ENCODE peak calls at places on chromosomes 4 and X, in nine cellular contexts. One of them, this sample, is unnamed.

GRCh38 chr4:1633993-1634392 is 50.1 kb downstream of the FAM53A start:
- DNase-seq in ascending aorta: no peak
- DNase-seq in CD8-positive, alpha-beta memory T cell: no peak
- DNase-seq in IMR-90: no peak
- DNase-seq in suprapubic skin: no peak
- DNase-seq in astrocyte: no peak
- DNase-seq in SK-N-SH: no peak
- DNase-seq in right cardiac atrium: no peak
- DNase-seq in CD8-positive, alpha-beta T cell: no peak
- DNase-seq in this sample: no peak

GRCh38 chr4:54359919-54360650 is 131.0 kb downstream of the PDGFRA start:
- DNase-seq in right cardiac atrium: no peak
- DNase-seq in ascending aorta: no peak
- DNase-seq in SK-N-SH: no peak
- DNase-seq in astrocyte: no peak
- DNase-seq in CD8-positive, alpha-beta T cell: no peak
- DNase-seq in IMR-90: no peak
- DNase-seq in suprapubic skin: no peak
- DNase-seq in CD8-positive, alpha-beta memory T cell: no peak
- DNase-seq in this sample: no peak

GRCh38 chr4:85555210-85555609 is 80.3 kb downstream of the ARHGAP24 start:
- DNase-seq in CD8-positive, alpha-beta memory T cell: no peak
- DNase-seq in ascending aorta: no peak
- DNase-seq in right cardiac atrium: no peak
- DNase-seq in suprapubic skin: no peak
- DNase-seq in CD8-positive, alpha-beta T cell: no peak
- DNase-seq in IMR-90: no peak
- DNase-seq in astrocyte: no peak
- DNase-seq in SK-N-SH: no peak
- DNase-seq in this sample: no peak

GRCh38 chr4:75232546-75232945 is 281.7 kb downstream of the RCHY1 start:
- DNase-seq in CD8-positive, alpha-beta T cell: no peak
- DNase-seq in right cardiac atrium: no peak
- DNase-seq in CD8-positive, alpha-beta memory T cell: no peak
- DNase-seq in suprapubic skin: no peak
- DNase-seq in astrocyte: no peak
- DNase-seq in SK-N-SH: no peak
- DNase-seq in ascending aorta: no peak
- DNase-seq in IMR-90: no peak
- DNase-seq in this sample: no peak

GRCh38 chr4:47104986-47105385 is 73.6 kb downstream of the GABRB1 start:
- DNase-seq in astrocyte: no peak
- DNase-seq in ascending aorta: no peak
- DNase-seq in SK-N-SH: no peak
- DNase-seq in CD8-positive, alpha-beta T cell: no peak
- DNase-seq in suprapubic skin: no peak
- DNase-seq in IMR-90: peak
- DNase-seq in right cardiac atrium: no peak
- DNase-seq in CD8-positive, alpha-beta memory T cell: no peak
- DNase-seq in this sample: no peak

GRCh38 chr4:132001542-132001941 is 1147.6 kb upstream of the PCDH10 start:
- DNase-seq in IMR-90: peak
- DNase-seq in CD8-positive, alpha-beta memory T cell: no peak
- DNase-seq in astrocyte: peak
- DNase-seq in SK-N-SH: no peak
- DNase-seq in CD8-positive, alpha-beta T cell: no peak
- DNase-seq in suprapubic skin: no peak
- DNase-seq in ascending aorta: no peak
- DNase-seq in right cardiac atrium: no peak
- DNase-seq in this sample: no peak

GRCh38 chrX:118574666-118575065 is 79.1 kb downstream of the DOCK11 start:
- DNase-seq in astrocyte: no peak
- DNase-seq in ascending aorta: no peak
- DNase-seq in CD8-positive, alpha-beta memory T cell: no peak
- DNase-seq in right cardiac atrium: no peak
- DNase-seq in IMR-90: no peak
- DNase-seq in SK-N-SH: no peak
- DNase-seq in CD8-positive, alpha-beta T cell: no peak
- DNase-seq in suprapubic skin: no peak
- DNase-seq in this sample: peak

GRCh38 chr4:162163892-162164759 is at the start of gene FSTL5:
- DNase-seq in SK-N-SH: peak
- DNase-seq in ascending aorta: no peak
- DNase-seq in right cardiac atrium: peak
- DNase-seq in CD8-positive, alpha-beta T cell: no peak
- DNase-seq in astrocyte: peak
- DNase-seq in CD8-positive, alpha-beta memory T cell: no peak
- DNase-seq in IMR-90: peak
- DNase-seq in suprapubic skin: no peak
- DNase-seq in this sample: peak

GRCh38 chrX:77962068-77962902 is 7.2 kb downstream of the PGAM4 start:
- DNase-seq in right cardiac atrium: no peak
- DNase-seq in CD8-positive, alpha-beta T cell: peak
- DNase-seq in suprapubic skin: no peak
- DNase-seq in IMR-90: peak
- DNase-seq in astrocyte: no peak
- DNase-seq in ascending aorta: no peak
- DNase-seq in SK-N-SH: no peak
- DNase-seq in CD8-positive, alpha-beta memory T cell: no peak
- DNase-seq in this sample: no peak

GRCh38 chr4:3786196-3786869 is 20.1 kb downstream of the ADRA2C start:
- DNase-seq in IMR-90: no peak
- DNase-seq in astrocyte: no peak
- DNase-seq in right cardiac atrium: no peak
- DNase-seq in ascending aorta: no peak
- DNase-seq in suprapubic skin: no peak
- DNase-seq in CD8-positive, alpha-beta T cell: no peak
- DNase-seq in SK-N-SH: peak
- DNase-seq in CD8-positive, alpha-beta memory T cell: no peak
- DNase-seq in this sample: peak

GRCh38 chr4:144711685-144712456 is 65.9 kb downstream of the HHIP start:
- DNase-seq in ascending aorta: no peak
- DNase-seq in CD8-positive, alpha-beta memory T cell: no peak
- DNase-seq in astrocyte: no peak
- DNase-seq in IMR-90: no peak
- DNase-seq in SK-N-SH: no peak
- DNase-seq in suprapubic skin: no peak
- DNase-seq in CD8-positive, alpha-beta T cell: no peak
- DNase-seq in right cardiac atrium: no peak
- DNase-seq in this sample: no peak

GRCh38 chr4:6256141-6256540 is 13.5 kb upstream of the WFS1 start:
- DNase-seq in CD8-positive, alpha-beta T cell: no peak
- DNase-seq in CD8-positive, alpha-beta memory T cell: no peak
- DNase-seq in right cardiac atrium: no peak
- DNase-seq in ascending aorta: no peak
- DNase-seq in SK-N-SH: no peak
- DNase-seq in astrocyte: no peak
- DNase-seq in suprapubic skin: no peak
- DNase-seq in IMR-90: no peak
- DNase-seq in this sample: no peak

GRCh38 chrX:142999209-142999720 is 26.5 kb upstream of the SPANXN4 start:
- DNase-seq in suprapubic skin: no peak
- DNase-seq in SK-N-SH: no peak
- DNase-seq in CD8-positive, alpha-beta T cell: no peak
- DNase-seq in ascending aorta: no peak
- DNase-seq in CD8-positive, alpha-beta memory T cell: no peak
- DNase-seq in astrocyte: no peak
- DNase-seq in IMR-90: no peak
- DNase-seq in right cardiac atrium: no peak
- DNase-seq in this sample: no peak

GRCh38 chrX:53723381-53723780 is 36.9 kb upstream of the HUWE1 start:
- DNase-seq in CD8-positive, alpha-beta memory T cell: no peak
- DNase-seq in right cardiac atrium: no peak
- DNase-seq in SK-N-SH: no peak
- DNase-seq in ascending aorta: no peak
- DNase-seq in CD8-positive, alpha-beta T cell: no peak
- DNase-seq in IMR-90: no peak
- DNase-seq in astrocyte: no peak
- DNase-seq in suprapubic skin: no peak
- DNase-seq in this sample: no peak
- H3K27ac ChIP-seq in CD8-positive, alpha-beta memory T cell: no peak
- H3K27ac ChIP-seq in right cardiac atrium: no peak
- H3K27ac ChIP-seq in SK-N-SH: no peak
- H3K27ac ChIP-seq in ascending aorta: no peak
- H3K27ac ChIP-seq in CD8-positive, alpha-beta T cell: no peak
- H3K27ac ChIP-seq in IMR-90: no peak
- H3K27ac ChIP-seq in astrocyte: no peak
- H3K27ac ChIP-seq in suprapubic skin: no peak
- H3K27ac ChIP-seq in this sample: no peak

DNA sequence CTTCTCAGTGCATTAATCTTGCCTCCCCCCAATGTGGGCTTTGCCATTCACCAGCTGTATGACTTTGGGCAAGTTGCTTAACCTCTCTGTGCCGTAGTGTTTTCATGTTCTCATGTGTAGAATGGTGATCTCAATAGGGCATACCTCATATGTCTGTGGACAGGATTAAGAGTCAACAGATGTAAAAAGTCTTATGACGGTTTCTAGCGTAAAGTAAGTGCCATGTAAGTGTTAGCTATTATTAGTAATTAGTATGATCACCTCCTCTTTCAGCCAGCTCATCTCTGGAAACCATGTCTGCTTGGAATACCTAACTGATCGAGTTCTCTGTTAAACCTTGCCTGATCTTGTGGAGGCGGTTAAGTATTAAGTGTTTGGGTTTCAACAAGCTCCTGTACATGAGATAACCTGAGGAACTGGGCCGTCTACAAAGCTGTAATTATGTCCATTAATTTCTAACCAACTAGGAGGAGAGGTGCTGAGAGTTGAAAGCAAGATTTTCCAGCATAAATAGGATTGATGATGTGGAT is 66.3 kb downstream of the TSC22D3 start:
- DNase-seq in suprapubic skin: no peak
- DNase-seq in CD8-positive, alpha-beta memory T cell: no peak
- DNase-seq in SK-N-SH: no peak
- DNase-seq in CD8-positive, alpha-beta T cell: no peak
- DNase-seq in ascending aorta: peak
- DNase-seq in right cardiac atrium: no peak
- DNase-seq in IMR-90: no peak
- DNase-seq in astrocyte: no peak
- DNase-seq in this sample: no peak
- H3K27ac ChIP-seq in suprapubic skin: no peak
- H3K27ac ChIP-seq in CD8-positive, alpha-beta memory T cell: no peak
- H3K27ac ChIP-seq in SK-N-SH: no peak
- H3K27ac ChIP-seq in CD8-positive, alpha-beta T cell: no peak
- H3K27ac ChIP-seq in ascending aorta: no peak
- H3K27ac ChIP-seq in right cardiac atrium: no peak
- H3K27ac ChIP-seq in IMR-90: no peak
- H3K27ac ChIP-seq in astrocyte: no peak
- H3K27ac ChIP-seq in this sample: no peak

GRCh38 chrX:134460861-134461218 is 875 bp downstream of the HPRT1 start:
- DNase-seq in ascending aorta: no peak
- DNase-seq in CD8-positive, alpha-beta memory T cell: no peak
- DNase-seq in astrocyte: no peak
- DNase-seq in right cardiac atrium: no peak
- DNase-seq in SK-N-SH: no peak
- DNase-seq in suprapubic skin: no peak
- DNase-seq in CD8-positive, alpha-beta T cell: no peak
- DNase-seq in IMR-90: peak
- DNase-seq in this sample: peak
- H3K27ac ChIP-seq in ascending aorta: peak
- H3K27ac ChIP-seq in CD8-positive, alpha-beta memory T cell: no peak
- H3K27ac ChIP-seq in astrocyte: peak
- H3K27ac ChIP-seq in right cardiac atrium: no peak
- H3K27ac ChIP-seq in SK-N-SH: peak
- H3K27ac ChIP-seq in suprapubic skin: no peak
- H3K27ac ChIP-seq in CD8-positive, alpha-beta T cell: no peak
- H3K27ac ChIP-seq in IMR-90: no peak
- H3K27ac ChIP-seq in this sample: no peak

GRCh38 chr4:151485541-151486131 is 76.7 kb downstream of the FHIP1A start:
- DNase-seq in CD8-positive, alpha-beta T cell: no peak
- DNase-seq in suprapubic skin: no peak
- DNase-seq in ascending aorta: no peak
- DNase-seq in CD8-positive, alpha-beta memory T cell: no peak
- DNase-seq in SK-N-SH: no peak
- DNase-seq in astrocyte: peak
- DNase-seq in right cardiac atrium: no peak
- DNase-seq in IMR-90: no peak
- DNase-seq in this sample: no peak
- H3K27ac ChIP-seq in CD8-positive, alpha-beta T cell: no peak
- H3K27ac ChIP-seq in suprapubic skin: no peak
- H3K27ac ChIP-seq in ascending aorta: no peak
- H3K27ac ChIP-seq in CD8-positive, alpha-beta memory T cell: no peak
- H3K27ac ChIP-seq in SK-N-SH: peak
- H3K27ac ChIP-seq in astrocyte: peak
- H3K27ac ChIP-seq in right cardiac atrium: no peak
- H3K27ac ChIP-seq in IMR-90: no peak
- H3K27ac ChIP-seq in this sample: no peak

GRCh38 chr4:24768006-24768405 is 27.4 kb upstream of the SOD3 start:
- DNase-seq in CD8-positive, alpha-beta memory T cell: no peak
- DNase-seq in IMR-90: no peak
- DNase-seq in SK-N-SH: no peak
- DNase-seq in CD8-positive, alpha-beta T cell: no peak
- DNase-seq in suprapubic skin: no peak
- DNase-seq in astrocyte: no peak
- DNase-seq in ascending aorta: no peak
- DNase-seq in right cardiac atrium: no peak
- DNase-seq in this sample: no peak

GRCh38 chr4:24768604-24769003 is 26.8 kb upstream of the SOD3 start:
- DNase-seq in astrocyte: no peak
- DNase-seq in ascending aorta: no peak
- DNase-seq in suprapubic skin: no peak
- DNase-seq in right cardiac atrium: no peak
- DNase-seq in CD8-positive, alpha-beta T cell: no peak
- DNase-seq in IMR-90: no peak
- DNase-seq in SK-N-SH: no peak
- DNase-seq in CD8-positive, alpha-beta memory T cell: no peak
- DNase-seq in this sample: no peak

GRCh38 chr4:24771241-24771640 is 24.1 kb upstream of the SOD3 start:
- DNase-seq in CD8-positive, alpha-beta T cell: no peak
- DNase-seq in astrocyte: peak
- DNase-seq in ascending aorta: no peak
- DNase-seq in CD8-positive, alpha-beta memory T cell: no peak
- DNase-seq in right cardiac atrium: no peak
- DNase-seq in suprapubic skin: no peak
- DNase-seq in SK-N-SH: no peak
- DNase-seq in IMR-90: no peak
- DNase-seq in this sample: no peak

GRCh38 chr4:24772061-24772705 is 23.2 kb upstream of the SOD3 start:
- DNase-seq in SK-N-SH: no peak
- DNase-seq in ascending aorta: no peak
- DNase-seq in astrocyte: no peak
- DNase-seq in suprapubic skin: no peak
- DNase-seq in IMR-90: no peak
- DNase-seq in right cardiac atrium: no peak
- DNase-seq in CD8-positive, alpha-beta memory T cell: no peak
- DNase-seq in CD8-positive, alpha-beta T cell: no peak
- DNase-seq in this sample: no peak

GRCh38 chr4:24770111-24770584 is 25.2 kb upstream of the SOD3 start:
- DNase-seq in SK-N-SH: no peak
- DNase-seq in suprapubic skin: no peak
- DNase-seq in right cardiac atrium: no peak
- DNase-seq in astrocyte: peak
- DNase-seq in IMR-90: peak
- DNase-seq in CD8-positive, alpha-beta T cell: no peak
- DNase-seq in ascending aorta: no peak
- DNase-seq in CD8-positive, alpha-beta memory T cell: no peak
- DNase-seq in this sample: no peak
- H3K27ac ChIP-seq in SK-N-SH: no peak
- H3K27ac ChIP-seq in suprapubic skin: no peak
- H3K27ac ChIP-seq in right cardiac atrium: no peak
- H3K27ac ChIP-seq in astrocyte: peak
- H3K27ac ChIP-seq in IMR-90: peak
- H3K27ac ChIP-seq in CD8-positive, alpha-beta T cell: no peak
- H3K27ac ChIP-seq in ascending aorta: no peak
- H3K27ac ChIP-seq in CD8-positive, alpha-beta memory T cell: no peak
- H3K27ac ChIP-seq in this sample: no peak